ENCODE peak calls at places on chromosome 3, in four cellular contexts. One of them, this sample, is unnamed.

GRCh38 chr3:185781759-185782158 is 43.1 kb downstream of the IGF2BP2 start:
- DNase-seq in heart right ventricle: no peak
- DNase-seq in coronary artery: no peak
- DNase-seq in HepG2: no peak
- DNase-seq in this sample: peak; percentile 51

GRCh38 chr3:61908344-61908743 is 347.0 kb downstream of the PTPRG start:
- DNase-seq in coronary artery: no peak
- DNase-seq in heart right ventricle: no peak
- DNase-seq in HepG2: no peak
- DNase-seq in this sample: peak; percentile 10

GRCh38 chr3:174769171-174769570 is 90.0 kb upstream of the NAALADL2 start:
- DNase-seq in heart right ventricle: no peak
- DNase-seq in HepG2: no peak
- DNase-seq in coronary artery: no peak
- DNase-seq in this sample: no peak

GRCh38 chr3:57518276-57518914 is 25.7 kb downstream of the DNAH12 start:
- DNase-seq in coronary artery: no peak
- DNase-seq in HepG2: no peak
- DNase-seq in heart right ventricle: no peak
- DNase-seq in this sample: no peak

GRCh38 chr3:187318819-187319616 is 27.5 kb upstream of the MASP1 start:
- DNase-seq in heart right ventricle: peak; percentile 43
- DNase-seq in HepG2: peak; percentile 35
- DNase-seq in coronary artery: no peak
- DNase-seq in this sample: peak; percentile 44

GRCh38 chr3:184688251-184688851 is 23.5 kb downstream of the MAGEF1 start:
- DNase-seq in HepG2: no peak
- DNase-seq in coronary artery: no peak
- DNase-seq in heart right ventricle: no peak
- DNase-seq in this sample: peak; percentile 66

GRCh38 chr3:50272911-50273688 is 4.2 kb downstream of the SEMA3B start:
- DNase-seq in HepG2: peak; percentile 64
- DNase-seq in heart right ventricle: peak; percentile 83
- DNase-seq in coronary artery: peak; percentile 91
- DNase-seq in this sample: no peak

GRCh38 chr3:112514527-112515128 is 15.4 kb upstream of the BTLA start:
- DNase-seq in HepG2: no peak
- DNase-seq in heart right ventricle: no peak
- DNase-seq in coronary artery: no peak
- DNase-seq in this sample: no peak

GRCh38 chr3:171306631-171307030 is 153.6 kb downstream of the TNIK start:
- DNase-seq in HepG2: no peak
- DNase-seq in heart right ventricle: peak; percentile 86
- DNase-seq in coronary artery: peak; percentile 79
- DNase-seq in this sample: peak; percentile 93

GRCh38 chr3:71754610-71755253 is 1.1 kb downstream of the GPR27 start:
- DNase-seq in HepG2: no peak
- DNase-seq in coronary artery: no peak
- DNase-seq in heart right ventricle: no peak
- DNase-seq in this sample: no peak

GRCh38 chr3:23743141-23743784 is 62.5 kb upstream of the UBE2E1 start:
- DNase-seq in HepG2: no peak
- DNase-seq in coronary artery: no peak
- DNase-seq in heart right ventricle: no peak
- DNase-seq in this sample: no peak

GRCh38 chr3:162538906-162539305 is 1042.3 kb downstream of the OTOL1 start:
- DNase-seq in coronary artery: no peak
- DNase-seq in HepG2: no peak
- DNase-seq in heart right ventricle: no peak
- DNase-seq in this sample: no peak

GRCh38 chr3:108590443-108590842 is 921 bp downstream of the DZIP3 start:
- DNase-seq in HepG2: peak; percentile 1
- DNase-seq in coronary artery: no peak
- DNase-seq in heart right ventricle: no peak
- DNase-seq in this sample: no peak

GRCh38 chr3:183353421-183353820 is 75.0 kb downstream of the MCF2L2 start:
- DNase-seq in heart right ventricle: no peak
- DNase-seq in coronary artery: no peak
- DNase-seq in HepG2: no peak
- DNase-seq in this sample: no peak

GRCh38 chr3:72334681-72335457 is 513.4 kb downstream of the SHQ1 start:
- DNase-seq in coronary artery: no peak
- DNase-seq in heart right ventricle: no peak
- DNase-seq in HepG2: no peak
- DNase-seq in this sample: no peak

GRCh38 chr3:52721002-52721741 is 15.3 kb downstream of the SPCS1 start:
- DNase-seq in HepG2: no peak
- DNase-seq in coronary artery: no peak
- DNase-seq in heart right ventricle: no peak
- DNase-seq in this sample: no peak

GRCh38 chr3:48372377-48372770 is 355 bp downstream of the FBXW12 start:
- DNase-seq in HepG2: no peak
- DNase-seq in coronary artery: no peak
- DNase-seq in heart right ventricle: no peak
- DNase-seq in this sample: no peak

GRCh38 chr3:48370330-48370708 is 1.7 kb upstream of the FBXW12 start:
- DNase-seq in coronary artery: no peak
- DNase-seq in heart right ventricle: no peak
- DNase-seq in HepG2: no peak
- DNase-seq in this sample: no peak

GRCh38 chr3:48369685-48370329 is 2.2 kb upstream of the FBXW12 start:
- DNase-seq in coronary artery: no peak
- DNase-seq in HepG2: no peak
- DNase-seq in heart right ventricle: no peak
- DNase-seq in this sample: no peak

GRCh38 chr3:48371651-48372376 is at the start of gene FBXW12:
- DNase-seq in heart right ventricle: no peak
- DNase-seq in HepG2: no peak
- DNase-seq in coronary artery: no peak
- DNase-seq in this sample: no peak

GRCh38 chr3:48372862-48373435 is 930 bp downstream of the FBXW12 start:
- DNase-seq in coronary artery: no peak
- DNase-seq in HepG2: peak; percentile 12
- DNase-seq in heart right ventricle: no peak
- DNase-seq in this sample: no peak
- H3K4me3 ChIP-seq in coronary artery: no peak overlapping the region
- H3K4me3 ChIP-seq in HepG2: no peak overlapping the region
- H3K4me3 ChIP-seq in heart right ventricle: no peak overlapping the region
- H3K4me3 ChIP-seq in this sample: no peak overlapping the region

DNA sequence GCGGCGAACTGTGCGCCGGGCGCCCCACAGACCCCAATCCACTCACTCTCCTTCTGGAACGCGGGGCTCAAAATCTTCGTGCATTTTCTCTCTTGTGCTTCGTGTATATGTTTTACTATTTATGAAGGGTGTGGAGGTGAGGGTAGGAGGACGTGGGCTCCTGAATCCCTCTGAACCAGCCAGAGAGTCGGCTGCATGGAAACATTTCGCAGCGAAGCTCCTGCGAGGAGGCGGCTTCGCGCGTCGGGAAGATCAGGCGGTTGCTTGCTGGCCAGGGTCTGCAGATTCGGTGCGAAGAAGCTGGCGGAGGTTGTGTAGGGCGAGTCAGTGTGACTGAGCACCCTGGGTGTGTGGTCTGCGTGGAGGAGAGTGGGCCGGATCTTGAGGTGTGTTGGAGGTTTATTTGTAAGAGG is 1.1 kb downstream of the CNTN4 start:
- DNase-seq in HepG2: no peak
- DNase-seq in coronary artery: no peak
- DNase-seq in heart right ventricle: no peak
- DNase-seq in this sample: no peak
- H3K4me3 ChIP-seq in HepG2: no peak overlapping the region
- H3K4me3 ChIP-seq in coronary artery: peak overlapping the region; percentile 73
- H3K4me3 ChIP-seq in heart right ventricle: no peak overlapping the region
- H3K4me3 ChIP-seq in this sample: no peak overlapping the region

GRCh38 chr3:179613807-179614206 is 9.2 kb downstream of the NDUFB5 start:
- DNase-seq in HepG2: no peak
- DNase-seq in heart right ventricle: no peak
- DNase-seq in coronary artery: no peak
- DNase-seq in this sample: no peak

GRCh38 chr3:179610066-179610465 is 5.5 kb downstream of the NDUFB5 start:
- DNase-seq in coronary artery: no peak
- DNase-seq in HepG2: no peak
- DNase-seq in heart right ventricle: no peak
- DNase-seq in this sample: no peak

GRCh38 chr3:179615458-179616173 is 11.0 kb downstream of the NDUFB5 start:
- DNase-seq in heart right ventricle: no peak
- DNase-seq in coronary artery: no peak
- DNase-seq in HepG2: no peak
- DNase-seq in this sample: no peak
- H3K4me3 ChIP-seq in heart right ventricle: no peak overlapping the region
- H3K4me3 ChIP-seq in coronary artery: no peak overlapping the region
- H3K4me3 ChIP-seq in HepG2: no peak overlapping the region
- H3K4me3 ChIP-seq in this sample: no peak overlapping the region

GRCh38 chr3:59335338-59335737 is 285.5 kb upstream of the CFAP20DC start:
- DNase-seq in heart right ventricle: no peak
- DNase-seq in coronary artery: no peak
- DNase-seq in HepG2: no peak
- DNase-seq in this sample: no peak
- H3K4me3 ChIP-seq in heart right ventricle: no peak overlapping the region
- H3K4me3 ChIP-seq in coronary artery: no peak overlapping the region
- H3K4me3 ChIP-seq in HepG2: no peak overlapping the region
- H3K4me3 ChIP-seq in this sample: no peak overlapping the region

DNA sequence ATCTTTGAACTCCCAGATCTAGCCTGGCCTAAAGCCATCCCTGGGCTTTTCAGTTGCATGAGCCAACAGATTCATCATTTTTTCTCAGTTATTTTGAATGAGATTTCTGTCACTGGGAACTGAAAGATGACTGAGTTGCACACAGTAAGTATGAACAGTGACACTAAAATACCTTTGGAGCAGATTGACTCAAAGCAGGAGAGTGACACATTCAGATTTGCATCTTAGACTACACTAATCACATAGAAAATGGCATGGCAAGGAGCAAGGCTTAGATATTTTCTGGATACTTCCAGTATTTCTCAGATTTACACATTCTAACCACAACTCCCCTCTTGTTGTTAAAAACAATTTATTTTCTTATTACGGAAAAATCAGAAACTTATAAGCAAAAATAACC is 32.8 kb downstream of the SEC62 start:
- DNase-seq in heart right ventricle: no peak
- DNase-seq in HepG2: no peak
- DNase-seq in coronary artery: no peak
- DNase-seq in this sample: no peak
- H3K4me3 ChIP-seq in heart right ventricle: no peak overlapping the region
- H3K4me3 ChIP-seq in HepG2: no peak overlapping the region
- H3K4me3 ChIP-seq in coronary artery: no peak overlapping the region
- H3K4me3 ChIP-seq in this sample: no peak overlapping the region

DNA sequence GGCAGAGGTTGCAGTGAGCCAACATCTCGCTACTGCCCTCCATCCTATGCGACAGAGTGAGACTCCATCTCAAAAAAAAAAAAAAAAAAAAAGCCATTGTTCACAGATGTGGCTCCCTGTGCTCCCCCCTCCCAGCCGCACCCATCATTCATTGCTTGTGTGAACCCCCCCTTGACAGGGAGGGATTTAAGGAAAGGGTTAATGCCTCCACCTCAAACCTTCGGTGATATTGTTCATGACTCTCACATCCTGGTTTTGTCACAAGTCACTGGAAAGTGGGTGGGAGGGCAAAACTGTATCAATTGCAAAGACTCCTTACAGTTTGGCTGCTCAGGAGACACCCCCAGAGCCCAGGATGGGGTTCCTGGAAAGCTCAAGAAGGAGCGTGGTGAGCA is 7.7 kb downstream of the SLC6A6 start:
- DNase-seq in HepG2: no peak
- DNase-seq in coronary artery: no peak
- DNase-seq in heart right ventricle: no peak
- DNase-seq in this sample: no peak
- H3K4me3 ChIP-seq in HepG2: no peak overlapping the region
- H3K4me3 ChIP-seq in coronary artery: no peak overlapping the region
- H3K4me3 ChIP-seq in heart right ventricle: no peak overlapping the region
- H3K4me3 ChIP-seq in this sample: no peak overlapping the region

GRCh38 chr3:160562952-160563351 is 2.4 kb downstream of the KPNA4 start:
- DNase-seq in heart right ventricle: no peak
- DNase-seq in HepG2: no peak
- DNase-seq in coronary artery: no peak
- DNase-seq in this sample: no peak
- H3K4me3 ChIP-seq in heart right ventricle: no peak overlapping the region
- H3K4me3 ChIP-seq in HepG2: no peak overlapping the region
- H3K4me3 ChIP-seq in coronary artery: peak overlapping the region; percentile 22
- H3K4me3 ChIP-seq in this sample: peak overlapping the region; percentile 76

This sample was measured in AG04450.